ENCODE peak calls at places on chromosome 15, in nine cellular contexts. D, W, B, O, N, U, V, K and H are unnamed samples.

GRCh38 chr15:31364301-31365031 is 37.8 kb downstream of the KLF13 start:
- DNase-seq in D (peak), W (no peak), B (peak), O (peak), N (no peak), U (no peak), V (no peak), K (no peak), H (no peak)

GRCh38 chr15:90934256-90934948 is 683 bp upstream of the UNC45A start:
- DNase-seq in D (peak), W (peak), B (peak), O (peak), N (peak), U (peak), V (peak), K (peak), H (peak)

GRCh38 chr15:51218249-51218648 is 120.1 kb downstream of the CYP19A1 start:
- DNase-seq in D (no peak), W (no peak), B (no peak), O (no peak), N (no peak), U (no peak), V (no peak), K (no peak), H (no peak)

GRCh38 chr15:73328986-73329385 is 39.8 kb downstream of the HCN4 start:
- DNase-seq in D (no peak), W (no peak), B (no peak), O (no peak), N (no peak), U (no peak), V (no peak), K (no peak), H (no peak)

GRCh38 chr15:45892182-45892581 is 257.4 kb downstream of the SQOR start:
- DNase-seq in D (no peak), W (no peak), B (no peak), O (no peak), N (no peak), U (no peak), V (no peak), K (no peak), H (no peak)

GRCh38 chr15:84950570-84951111 is 31.0 kb upstream of the PDE8A start:
- DNase-seq in D (no peak), W (no peak), B (no peak), O (no peak), N (no peak), U (no peak), V (no peak), K (no peak), H (no peak)

GRCh38 chr15:61811952-61812351 is 248.3 kb downstream of the VPS13C start:
- DNase-seq in D (no peak), W (no peak), B (no peak), O (no peak), N (no peak), U (no peak), V (no peak), K (no peak), H (no peak)

GRCh38 chr15:69475769-69476358 is 23.2 kb downstream of the RPLP1 start:
- DNase-seq in D (peak), W (peak), B (peak), O (peak), N (peak), U (peak), V (peak), K (peak), H (peak)

GRCh38 chr15:51849866-51850265 is 20.4 kb downstream of the TMOD3 start:
- DNase-seq in D (no peak), W (no peak), B (no peak), O (no peak), N (no peak), U (no peak), V (no peak), K (no peak), H (no peak)

GRCh38 chr15:78071378-78071777 is 6.1 kb downstream of the TBC1D2B start:
- DNase-seq in D (no peak), W (no peak), B (no peak), O (no peak), N (no peak), U (no peak), V (no peak), K (no peak), H (no peak)

GRCh38 chr15:57792729-57793449 is 86.4 kb downstream of the POLR2M start:
- DNase-seq in D (no peak), W (no peak), B (no peak), O (no peak), N (no peak), U (no peak), V (no peak), K (no peak), H (no peak)

GRCh38 chr15:19973718-19974117 is 567.9 kb downstream of the GOLGA6L6 start:
- DNase-seq in D (no peak), W (no peak), B (peak), O (no peak), N (no peak), U (no peak), V (no peak), K (no peak), H (no peak)

GRCh38 chr15:52559583-52559982 is 9.2 kb downstream of the ARPP19 start:
- DNase-seq in D (no peak), W (no peak), B (no peak), O (no peak), N (no peak), U (no peak), V (no peak), K (no peak), H (no peak)

GRCh38 chr15:93460717-93461116 is 371.7 kb upstream of the RGMA start:
- DNase-seq in D (no peak), W (no peak), B (no peak), O (no peak), N (no peak), U (no peak), V (no peak), K (no peak), H (no peak)

GRCh38 chr15:76330281-76330680 is 6.3 kb upstream of the ISL2 start:
- DNase-seq in D (no peak), W (no peak), B (peak), O (peak), N (no peak), U (peak), V (peak), K (no peak), H (no peak)

GRCh38 chr15:76982356-76982755 is 12.6 kb upstream of the PSTPIP1 start:
- DNase-seq in D (no peak), W (no peak), B (no peak), O (no peak), N (no peak), U (no peak), V (no peak), K (no peak), H (no peak)

GRCh38 chr15:68364028-68364659 is 67.8 kb downstream of the ITGA11 start:
- DNase-seq in D (no peak), W (no peak), B (peak), O (no peak), N (peak), U (peak), V (no peak), K (no peak), H (no peak)

GRCh38 chr15:66703540-66703941 is 1.5 kb downstream of the SMAD6 start:
- DNase-seq in D (peak), W (no peak), B (no peak), O (no peak), N (no peak), U (no peak), V (peak), K (peak), H (no peak)

GRCh38 chr15:52466134-52466701 is 62.5 kb downstream of the MYO5A start:
- DNase-seq in D (peak), W (peak), B (peak), O (peak), N (no peak), U (peak), V (no peak), K (peak), H (no peak)

GRCh38 chr15:101105059-101105851 is 146.6 kb downstream of the CHSY1 start:
- DNase-seq in D (no peak), W (no peak), B (peak), O (no peak), N (no peak), U (no peak), V (no peak), K (no peak), H (no peak)

GRCh38 chr15:39587291-39587909 is 6.5 kb downstream of the THBS1 start:
- DNase-seq in D (no peak), W (no peak), B (no peak), O (no peak), N (no peak), U (no peak), V (no peak), K (no peak), H (no peak)

GRCh38 chr15:70788114-70789049 is 25.0 kb upstream of the UACA start:
- DNase-seq in D (no peak), W (no peak), B (no peak), O (no peak), N (no peak), U (no peak), V (no peak), K (no peak), H (no peak)